ENCODE peak calls at places on chromosomes 11 and 22, in six cellular contexts. O, M, H, X, E and G are unnamed samples.

GRCh38 chr22:30250713-30251267 is 4.2 kb upstream of the LIF start:
- DNase-seq in O (no peak), M (no peak), H (peak), X (no peak), E (no peak), G (no peak)

GRCh38 chr11:79156031-79156430 is 284.8 kb downstream of the TENM4 start:
- DNase-seq in O (peak), M (no peak), H (no peak), X (no peak), E (no peak), G (peak)

GRCh38 chr11:20368441-20368840 is 4.9 kb downstream of the HTATIP2 start:
- DNase-seq in O (no peak), M (no peak), H (no peak), X (no peak), E (no peak), G (no peak)

GRCh38 chr11:1073261-1073724 is 1.4 kb upstream of the MUC2 start:
- DNase-seq in O (peak), M (no peak), H (no peak), X (no peak), E (peak), G (no peak)

GRCh38 chr11:8794677-8795103 is 112.1 kb downstream of the RPL27A start:
- DNase-seq in O (peak), M (no peak), H (no peak), X (no peak), E (no peak), G (no peak)

GRCh38 chr11:63537293-63538101 is 889 bp downstream of the PLAAT4 start:
- DNase-seq in O (no peak), M (no peak), H (peak), X (no peak), E (peak), G (peak)

GRCh38 chr22:43829904-43830851 is 18.1 kb upstream of the EFCAB6 start:
- DNase-seq in O (peak), M (no peak), H (no peak), X (no peak), E (peak), G (no peak)

GRCh38 chr11:66617148-66617814 is 851 bp downstream of the RBM14 start:
- DNase-seq in O (no peak), M (no peak), H (peak), X (no peak), E (peak), G (peak)

GRCh38 chr22:48494256-48494967 is 1333.3 kb downstream of the BRD1 start:
- DNase-seq in O (no peak), M (no peak), H (no peak), X (no peak), E (peak), G (no peak)

GRCh38 chr11:134030853-134031252 is 38.0 kb upstream of the JAM3 start:
- DNase-seq in O (no peak), M (no peak), H (no peak), X (no peak), E (no peak), G (no peak)

GRCh38 chr22:30202531-30203006 is 44.0 kb downstream of the LIF start:
- DNase-seq in O (no peak), M (no peak), H (no peak), X (no peak), E (peak), G (no peak)

GRCh38 chr11:27196040-27196897 is 155.7 kb downstream of the BBOX1 start:
- DNase-seq in O (no peak), M (no peak), H (no peak), X (no peak), E (no peak), G (no peak)

GRCh38 chr11:109733245-109733644 is 311.3 kb downstream of the C11orf87 start:
- DNase-seq in O (no peak), M (no peak), H (no peak), X (no peak), E (no peak), G (no peak)

GRCh38 chr22:44352378-44353062 is 39.8 kb upstream of the SHISAL1 start:
- DNase-seq in O (no peak), M (no peak), H (no peak), X (no peak), E (peak), G (no peak)

GRCh38 chr11:79173615-79174014 is 267.2 kb downstream of the TENM4 start:
- DNase-seq in O (no peak), M (peak), H (no peak), X (no peak), E (no peak), G (no peak)

GRCh38 chr11:119206512-119207299 is 567 bp downstream of the CBL start:
- DNase-seq in O (peak), M (no peak), H (peak), X (peak), E (peak), G (no peak)

GRCh38 chr11:57251491-57252104 is 14.5 kb upstream of the APLNR start:
- DNase-seq in O (peak), M (no peak), H (no peak), X (no peak), E (no peak), G (no peak)

GRCh38 chr11:111528557-111528956 is 12.0 kb upstream of the LAYN start:
- DNase-seq in O (peak), M (no peak), H (no peak), X (no peak), E (no peak), G (no peak)

GRCh38 chr11:20050551-20051333 is 109.5 kb downstream of the DBX1 start:
- DNase-seq in O (no peak), M (peak), H (no peak), X (no peak), E (no peak), G (no peak)

GRCh38 chr22:31950226-31950625 is 5.9 kb downstream of the YWHAH start:
- DNase-seq in O (no peak), M (no peak), H (no peak), X (no peak), E (no peak), G (no peak)

GRCh38 chr22:48197189-48197690 is 1434.8 kb downstream of the TBC1D22A start:
- DNase-seq in O (no peak), M (no peak), H (no peak), X (no peak), E (no peak), G (peak)

GRCh38 chr22:29621761-29622526 is 18.5 kb downstream of the NF2 start:
- DNase-seq in O (peak), M (peak), H (no peak), X (no peak), E (no peak), G (no peak)

GRCh38 chr11:105673089-105673488 is 63.2 kb downstream of the GRIA4 start:
- DNase-seq in O (no peak), M (no peak), H (peak), X (no peak), E (no peak), G (no peak)

GRCh38 chr11:6625156-6625831 is 6.1 kb upstream of the TPP1 start:
- DNase-seq in O (no peak), M (no peak), H (no peak), X (no peak), E (no peak), G (no peak)

GRCh38 chr22:39489094-39490068 is 12.7 kb upstream of the MIEF1 start:
- DNase-seq in O (no peak), M (no peak), H (no peak), X (no peak), E (peak), G (no peak)

GRCh38 chr11:112610996-112611795 is 350.0 kb upstream of the NCAM1 start:
- DNase-seq in O (peak), M (no peak), H (no peak), X (no peak), E (no peak), G (no peak)

GRCh38 chr11:44945639-44946038 is 5.0 kb downstream of the TP53I11 start:
- DNase-seq in O (no peak), M (no peak), H (no peak), X (no peak), E (no peak), G (no peak)

GRCh38 chr11:35550374-35551036 is 25.1 kb upstream of the PAMR1 start:
- DNase-seq in O (no peak), M (no peak), H (no peak), X (no peak), E (no peak), G (peak)

GRCh38 chr11:86488553-86488952 is 113.9 kb downstream of the CCDC81 start:
- DNase-seq in O (peak), M (no peak), H (no peak), X (no peak), E (no peak), G (no peak)

GRCh38 chr22:19806213-19807160 is 45.9 kb downstream of the TBX1 start:
- DNase-seq in O (peak), M (no peak), H (peak), X (no peak), E (peak), G (no peak)

GRCh38 chr11:21948876-21949275 is 244.0 kb upstream of the ANO5 start:
- DNase-seq in O (peak), M (no peak), H (no peak), X (no peak), E (no peak), G (no peak)

GRCh38 chr11:296206-296975 is 2.9 kb downstream of the IFITM5 start:
- DNase-seq in O (no peak), M (no peak), H (no peak), X (no peak), E (peak), G (no peak)

GRCh38 chr11:112085822-112086421 is 634 bp downstream of the TIMM8B start:
- DNase-seq in O (peak), M (no peak), H (peak), X (peak), E (no peak), G (no peak)